ENCODE peak calls at places on chromosomes 3 and 15, in four cellular contexts. D, F, W and R are unnamed samples.

GRCh38 chr3:61173685-61174084 is 77.6 kb downstream of the FHIT start:
- DNase-seq in F (no peak), D (peak; percentile 7), W (peak; percentile 10), R (peak; percentile 2)

GRCh38 chr3:98185180-98185579 is 18.7 kb downstream of the OR5H15 start:
- DNase-seq in F (no peak), D (peak; percentile 2), W (no peak), R (no peak)

GRCh38 chr3:76065975-76066374 is 280.6 kb upstream of the ZNF717 start:
- DNase-seq in W (no peak), F (no peak), D (no peak), R (no peak)

GRCh38 chr15:59138243-59138642 is 33.3 kb downstream of the CCNB2 start:
- DNase-seq in W (peak; percentile 30), D (peak; percentile 72), F (peak; percentile 42), R (peak; percentile 26)

GRCh38 chr15:80151148-80151547 is 1.7 kb upstream of the FAH start:
- DNase-seq in D (no peak), W (no peak), F (peak; percentile 14), R (no peak)

GRCh38 chr3:29695201-29695904 is 414.5 kb downstream of the RBMS3 start:
- DNase-seq in W (peak; percentile 57), F (no peak), D (peak; percentile 22), R (peak; percentile 23)

GRCh38 chr3:178684881-178685590 is 148.8 kb downstream of the KCNMB2 start:
- DNase-seq in F (peak; percentile 51), W (no peak), D (peak; percentile 17), R (no peak)

GRCh38 chr15:81506071-81506470 is 132.1 kb upstream of the TMC3 start:
- DNase-seq in F (no peak), D (no peak), W (no peak), R (no peak)

GRCh38 chr3:23170306-23170705 is 32.8 kb upstream of the UBE2E2 start:
- DNase-seq in W (peak; percentile 18), D (no peak), F (no peak), R (peak; percentile 16)

GRCh38 chr3:66303556-66303955 is 82.8 kb downstream of the SLC25A26 start:
- DNase-seq in D (no peak), F (no peak), W (no peak), R (no peak)

GRCh38 chr3:72485649-72486048 is 362.6 kb downstream of the SHQ1 start:
- DNase-seq in F (no peak), W (peak; percentile 27), D (no peak), R (no peak)

GRCh38 chr3:45992820-45993219 is 2.8 kb downstream of the FYCO1 start:
- DNase-seq in W (peak; percentile 92), D (no peak), F (no peak), R (no peak)

GRCh38 chr15:26866298-26867198 is at the start of gene GABRA5:
- DNase-seq in D (peak; percentile 50), F (peak; percentile 74), W (peak; percentile 28), R (no peak)

GRCh38 chr3:59998040-59998439 is 948.2 kb upstream of the CFAP20DC start:
- DNase-seq in F (no peak), D (no peak), W (no peak), R (no peak)

GRCh38 chr3:152222327-152222726 is 46.4 kb upstream of the MBNL1 start:
- DNase-seq in F (no peak), W (peak; percentile 29), D (no peak), R (no peak)

GRCh38 chr15:81910997-81911396 is 134.8 kb downstream of the MEX3B start:
- DNase-seq in D (no peak), W (peak; percentile 2), F (no peak), R (no peak)

GRCh38 chr3:177529716-177530335 is 332.5 kb upstream of the TBL1XR1 start:
- DNase-seq in W (no peak), D (no peak), F (no peak), R (no peak)

GRCh38 chr3:153293222-153293621 is 131.2 kb downstream of the RAP2B start:
- DNase-seq in F (no peak), D (no peak), W (peak; percentile 54), R (no peak)